ENCODE peak calls at places on chromosomes 12 and 14, in ten cellular contexts. G, E, O, S, Q, T, W, D, J and C are unnamed samples.

GRCh38 chr14:30737916-30738315 is 115.8 kb downstream of the SCFD1 start:
- DNase-seq in S (no peak), W (no peak), G (no peak), E (no peak), Q (no peak), O (no peak), J (no peak), T (no peak), D (no peak), C (no peak)

GRCh38 chr14:88933203-88933602 is 108.8 kb downstream of the TTC8 start:
- DNase-seq in E (no peak), J (no peak), D (no peak), W (no peak), Q (no peak), O (no peak), S (no peak), G (no peak), T (no peak), C (no peak)

GRCh38 chr12:112303004-112303403 is 79.2 kb downstream of the HECTD4 start:
- DNase-seq in Q (no peak), G (no peak), J (peak; percentile 21), O (no peak), E (peak; percentile 34), S (no peak), W (no peak), D (no peak), T (no peak), C (no peak)

GRCh38 chr14:75138492-75138891 is 11.6 kb upstream of the NEK9 start:
- DNase-seq in W (no peak), G (no peak), S (no peak), O (no peak), Q (no peak), J (no peak), E (no peak), D (no peak), T (no peak), C (no peak)

GRCh38 chr14:61925732-61926445 is 163.7 kb downstream of the SNAPC1 start:
- DNase-seq in O (no peak), D (no peak), S (no peak), Q (no peak), E (no peak), T (no peak), W (no peak), J (no peak), G (no peak), C (no peak)

GRCh38 chr12:120381752-120382419 is 12.9 kb upstream of the MSI1 start:
- DNase-seq in G (no peak), J (no peak), W (no peak), D (no peak), O (no peak), S (no peak), E (no peak), T (no peak), Q (no peak), C (no peak)

GRCh38 chr12:52032431-52032796 is 18.8 kb upstream of the NR4A1 start:
- DNase-seq in T (no peak), S (peak; percentile 69), Q (no peak), E (peak; percentile 64), D (no peak), G (peak; percentile 60), O (peak; percentile 52), J (no peak), W (no peak), C (no peak)

GRCh38 chr12:51890135-51890464 is 2.2 kb downstream of the ANKRD33 start:
- DNase-seq in O (no peak), G (no peak), D (peak; percentile 77), S (no peak), E (no peak), W (no peak), Q (no peak), J (no peak), T (no peak), C (no peak)

GRCh38 chr14:90426663-90427062 is 29.8 kb downstream of the CALM1 start:
- DNase-seq in D (no peak), W (peak; percentile 73), O (no peak), E (no peak), S (peak; percentile 72), G (no peak), T (no peak), Q (no peak), J (no peak), C (no peak)

GRCh38 chr12:62471734-62472133 is 5.1 kb downstream of the MON2 start:
- DNase-seq in O (no peak), E (no peak), D (no peak), T (no peak), J (no peak), W (no peak), G (no peak), Q (no peak), S (no peak), C (no peak)

GRCh38 chr14:76908834-76909233 is 82.6 kb downstream of the LRRC74A start:
- DNase-seq in Q (peak; percentile 61), S (peak; percentile 59), O (no peak), E (no peak), W (no peak), G (no peak), J (no peak), T (no peak), D (no peak), C (peak; percentile 87)

GRCh38 chr14:34650786-34651584 is 21.0 kb upstream of the SNX6 start:
- DNase-seq in E (peak; percentile 88), J (no peak), S (no peak), O (no peak), G (no peak), Q (no peak), T (no peak), D (no peak), W (no peak), C (no peak)

GRCh38 chr14:46580941-46581671 is 70.5 kb downstream of the RPL10L start:
- DNase-seq in D (peak; percentile 16), E (no peak), G (no peak), T (no peak), J (peak; percentile 3), O (peak; percentile 40), W (no peak), Q (no peak), S (no peak), C (no peak)

GRCh38 chr14:75999511-76000190 is 14.1 kb downstream of the IFT43 start:
- DNase-seq in S (no peak), O (no peak), J (no peak), G (no peak), E (no peak), D (no peak), T (no peak), W (no peak), Q (no peak), C (no peak)

GRCh38 chr14:88999137-88999536 is 174.7 kb downstream of the TTC8 start:
- DNase-seq in G (no peak), W (no peak), J (no peak), S (no peak), E (no peak), Q (no peak), D (no peak), T (no peak), O (no peak), C (no peak)

GRCh38 chr12:77190022-77190421 is 124.7 kb upstream of the E2F7 start:
- DNase-seq in W (no peak), Q (no peak), E (peak; percentile 50), T (no peak), D (no peak), S (no peak), O (no peak), G (no peak), J (no peak), C (no peak)

GRCh38 chr14:51922624-51923023 is 62.2 kb downstream of the GNG2 start:
- DNase-seq in D (no peak), Q (no peak), W (no peak), E (peak; percentile 16), S (no peak), J (no peak), G (no peak), O (no peak), T (no peak), C (no peak)

GRCh38 chr14:24013654-24014514 is 25.2 kb downstream of the DHRS4L2 start:
- DNase-seq in O (peak; percentile 69), W (no peak), S (peak; percentile 37), J (peak; percentile 45), E (peak; percentile 76), G (peak; percentile 57), T (peak; percentile 45), Q (peak; percentile 77), D (peak; percentile 81), C (no peak)

GRCh38 chr14:97021571-97022171 is 224.5 kb downstream of the VRK1 start:
- DNase-seq in D (peak; percentile 39), T (no peak), G (no peak), S (no peak), E (no peak), J (no peak), Q (no peak), O (no peak), W (no peak), C (no peak)

GRCh38 chr12:47377414-47378221 is 297.9 kb upstream of the AMIGO2 start:
- DNase-seq in S (peak; percentile 72), E (peak; percentile 85), Q (no peak), J (no peak), T (no peak), D (no peak), O (no peak), W (peak; percentile 99), G (peak; percentile 67), C (no peak)

GRCh38 chr14:33452982-33453381 is 497.9 kb downstream of the EGLN3 start:
- DNase-seq in Q (no peak), G (no peak), D (no peak), O (peak; percentile 70), T (no peak), J (no peak), S (no peak), W (no peak), E (no peak), C (no peak)

GRCh38 chr12:27554421-27555186 is 30.6 kb downstream of the PPFIBP1 start:
- DNase-seq in T (no peak), E (peak; percentile 47), Q (no peak), W (peak; percentile 88), G (peak; percentile 51), S (no peak), O (peak; percentile 6), D (no peak), J (no peak), C (no peak)

GRCh38 chr14:100851946-100852620 is 26.2 kb downstream of the MEG3 start:
- DNase-seq in D (no peak), E (no peak), S (no peak), W (peak; percentile 68), J (no peak), T (no peak), O (no peak), Q (no peak), G (no peak), C (no peak)

GRCh38 chr12:89880695-89881350 is 172.2 kb upstream of the ATP2B1 start:
- DNase-seq in S (no peak), Q (peak; percentile 67), T (no peak), D (no peak), W (no peak), J (no peak), O (no peak), G (no peak), E (no peak), C (peak; percentile 62)

GRCh38 chr14:71586131-71586893 is 345.9 kb upstream of the RGS6 start:
- DNase-seq in S (no peak), J (no peak), G (no peak), T (no peak), W (peak; percentile 81), E (peak; percentile 14), O (peak; percentile 55), D (no peak), Q (peak; percentile 3), C (no peak)

GRCh38 chr12:80622271-80622670 is 85.2 kb upstream of the MYF6 start:
- DNase-seq in G (no peak), O (peak; percentile 57), Q (no peak), W (no peak), S (no peak), E (no peak), T (no peak), D (no peak), J (no peak), C (no peak)

GRCh38 chr14:75514673-75515630 is 7.3 kb upstream of the BATF start:
- DNase-seq in T (no peak), O (no peak), E (peak; percentile 35), J (no peak), W (no peak), Q (peak; percentile 17), G (no peak), S (no peak), D (peak; percentile 48), C (no peak)